ENCODE peak calls at places on chromosomes 13 and 19, in six cellular contexts. R is neural crest cell, V is natural killer cell, W is psoas muscle, S is PC-3, M is nephron progenitor cell. P is an unnamed sample.

GRCh38 chr13:29937836-29938235 is 87.4 kb upstream of the UBL3 start:
- DNase-seq in W (no peak), R (no peak), S (no peak), M (no peak), V (no peak), P (no peak)

GRCh38 chr19:47445937-47446402 is 25.7 kb downstream of the SLC8A2 start:
- DNase-seq in M (peak; percentile 76), S (peak; percentile 25), W (peak; percentile 67), R (no peak), V (peak; percentile 45), P (peak; percentile 92)

GRCh38 chr13:25281193-25281936 is 5.9 kb downstream of the MTMR6 start:
- DNase-seq in M (no peak), S (no peak), V (no peak), W (no peak), R (no peak), P (no peak)

GRCh38 chr19:40413291-40413994 is at the start of gene PRX:
- DNase-seq in W (no peak), M (peak; percentile 60), S (no peak), V (no peak), R (no peak), P (no peak)

GRCh38 chr19:57675881-57676280 is 5.9 kb upstream of the ZNF551 start:
- DNase-seq in W (no peak), S (no peak), M (no peak), R (no peak), V (no peak), P (no peak)

GRCh38 chr13:46010148-46010547 is 42.4 kb downstream of the ZC3H13 start:
- DNase-seq in S (no peak), M (no peak), W (no peak), V (no peak), R (no peak), P (no peak)

GRCh38 chr19:52464798-52465470 is 11.6 kb downstream of the ZNF578 start:
- DNase-seq in S (no peak), M (peak; percentile 49), R (peak; percentile 29), W (no peak), V (no peak), P (no peak)

GRCh38 chr19:46082728-46083050 is 41.8 kb downstream of the IGFL3 start:
- DNase-seq in S (peak; percentile 47), V (no peak), M (no peak), W (no peak), R (no peak), P (no peak)

GRCh38 chr19:33630880-33631627 is 9.3 kb downstream of the CHST8 start:
- DNase-seq in V (no peak), M (no peak), S (no peak), W (no peak), R (no peak), P (no peak)

GRCh38 chr13:46553886-46554855 is 1.2 kb downstream of the LRCH1 start:
- DNase-seq in W (peak; percentile 76), R (peak; percentile 50), V (peak; percentile 71), M (peak; percentile 72), S (peak; percentile 78), P (peak; percentile 94)

DNA sequence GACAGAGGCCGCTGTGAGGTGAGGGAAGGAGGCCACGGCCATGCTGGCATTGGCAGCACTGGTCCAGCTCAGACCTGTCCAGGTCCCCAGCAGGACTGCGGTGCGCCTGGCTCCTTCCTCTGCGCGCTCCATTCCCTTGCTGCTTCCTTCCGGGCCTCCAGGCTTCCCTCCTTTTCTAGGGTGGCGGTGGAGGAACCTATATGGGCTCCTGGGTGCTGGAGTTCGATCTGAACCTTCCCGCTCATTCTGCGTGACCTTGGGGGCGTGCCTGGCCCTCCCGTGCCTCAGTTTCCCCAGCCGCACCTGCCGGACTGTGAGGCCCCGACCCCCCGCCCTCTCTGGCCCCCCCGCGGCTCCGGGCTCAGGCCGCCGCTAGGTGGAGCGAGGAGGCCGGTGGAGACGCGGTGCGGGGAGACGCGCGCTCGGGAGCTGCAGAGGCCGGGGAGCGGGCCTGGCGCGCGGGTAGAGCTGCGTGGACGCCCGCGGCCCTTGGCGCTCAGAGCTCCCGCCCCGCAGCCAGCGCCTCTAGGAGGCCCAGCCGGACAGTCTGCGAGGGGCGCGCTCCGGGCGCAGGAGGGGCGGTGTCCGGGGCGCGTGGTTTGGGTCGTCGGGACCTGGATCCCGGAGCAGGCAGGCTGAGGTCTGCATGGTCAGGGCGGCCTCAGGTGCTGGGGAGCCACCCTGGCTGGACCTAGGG is 29.9 kb downstream of the EFNA2 start:
- DNase-seq in M (peak; percentile 70), V (no peak), W (peak; percentile 73), S (peak; percentile 50), R (no peak), P (no peak)
- TF ChIP-seq CTCF in M (peak; percentile 42), V (no peak), W (peak; percentile 59), S (peak; percentile 70), R (peak; percentile 63), P (no peak)

GRCh38 chr19:19345232-19345631 is 24.6 kb downstream of the MAU2 start:
- DNase-seq in V (no peak), R (no peak), M (no peak), S (no peak), W (no peak), P (no peak)

GRCh38 chr19:19341026-19341425 is 20.4 kb downstream of the MAU2 start:
- DNase-seq in M (no peak), S (no peak), R (no peak), V (no peak), W (no peak), P (no peak)

GRCh38 chr19:19342086-19343015 is 21.7 kb downstream of the MAU2 start:
- DNase-seq in M (peak; percentile 88), R (peak; percentile 75), V (no peak), S (peak; percentile 64), W (peak; percentile 81), P (no peak)

GRCh38 chr19:19343762-19344161 is 23.1 kb downstream of the MAU2 start:
- DNase-seq in V (no peak), W (no peak), R (no peak), S (no peak), M (no peak), P (no peak)

GRCh38 chr19:19343016-19343362 is 22.4 kb downstream of the MAU2 start:
- DNase-seq in S (no peak), M (no peak), W (no peak), V (no peak), R (no peak), P (no peak)
- TF ChIP-seq CTCF in S (peak; percentile 23), M (no peak), W (no peak), V (no peak), R (no peak), P (no peak)

GRCh38 chr19:54297759-54298305 is 15.1 kb downstream of the LILRA5 start:
- DNase-seq in V (no peak), S (peak; percentile 25), W (no peak), M (no peak), R (no peak), P (peak; percentile 52)
- TF ChIP-seq CTCF in V (no peak), S (no peak), W (no peak), M (no peak), R (no peak), P (no peak)

GRCh38 chr19:5558101-5558621 is 9.6 kb downstream of the TINCR start:
- DNase-seq in W (no peak), R (no peak), V (no peak), S (no peak), M (no peak), P (no peak)
- TF ChIP-seq CTCF in W (no peak), R (no peak), V (no peak), S (no peak), M (no peak), P (no peak)

GRCh38 chr13:99198630-99199029 is 2.0 kb upstream of the UBAC2 start:
- DNase-seq in M (no peak), S (peak; percentile 89), V (no peak), R (no peak), W (no peak), P (no peak)

GRCh38 chr13:99199541-99200432 is 867 bp upstream of the UBAC2 start:
- DNase-seq in S (no peak), W (no peak), R (no peak), M (no peak), V (no peak), P (no peak)

GRCh38 chr13:99197257-99197651 is 3.4 kb upstream of the UBAC2 start:
- DNase-seq in M (no peak), R (no peak), W (no peak), V (no peak), S (peak; percentile 77), P (peak; percentile 14)

GRCh38 chr13:99203601-99204579 is 3.2 kb downstream of the UBAC2 start:
- DNase-seq in S (no peak), W (no peak), R (no peak), M (no peak), V (no peak), P (no peak)

DNA sequence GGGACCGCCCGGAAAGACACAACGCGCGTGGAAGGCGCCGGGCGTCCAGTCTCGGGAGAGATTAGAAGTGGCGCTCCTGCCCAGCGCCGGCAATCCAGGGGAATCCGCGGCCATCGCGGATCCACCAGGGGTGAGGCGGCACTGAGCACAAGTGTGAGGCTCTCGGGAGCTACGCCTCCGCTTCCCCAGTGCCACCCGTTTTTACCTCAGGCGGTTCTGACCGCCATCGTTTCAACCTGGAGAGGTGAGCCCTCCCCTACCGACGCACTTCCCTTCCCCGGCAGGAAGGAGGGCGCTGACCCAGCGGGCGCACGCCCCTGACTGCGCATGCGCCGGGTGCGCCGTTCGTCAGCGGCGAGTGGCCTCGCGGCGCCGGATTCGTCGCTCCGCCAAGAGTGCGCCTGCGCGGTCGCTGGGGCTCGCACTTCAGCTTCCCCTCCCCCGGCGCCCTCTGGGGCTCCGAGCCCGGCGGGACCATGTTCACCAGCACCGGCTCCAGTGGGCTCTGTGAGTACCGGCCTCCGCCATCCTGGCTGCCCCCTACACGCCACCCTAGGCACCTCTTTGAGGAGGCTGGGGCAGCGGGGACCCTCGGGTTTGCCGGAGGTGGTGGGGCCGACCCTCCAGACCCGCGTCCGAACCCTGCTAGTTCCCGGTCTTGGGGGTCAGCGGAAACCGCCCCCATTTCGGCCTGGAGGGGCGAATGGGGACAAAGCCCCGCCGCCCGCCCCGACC is at the start of gene UBAC2:
- DNase-seq in S (peak; percentile 94), M (peak; percentile 96), R (peak; percentile 83), V (peak; percentile 95), W (peak; percentile 98), P (peak; percentile 91)
- TF ChIP-seq CTCF in S (no peak), M (no peak), R (no peak), V (no peak), W (no peak), P (no peak)

GRCh38 chr19:30074096-30074495 is 132.1 kb downstream of the URI1 start:
- DNase-seq in W (peak; percentile 4), M (no peak), S (no peak), R (no peak), V (no peak), P (peak; percentile 54)

GRCh38 chr19:30074741-30075460 is 132.9 kb downstream of the URI1 start:
- DNase-seq in S (no peak), W (peak; percentile 35), R (no peak), M (no peak), V (no peak), P (no peak)

GRCh38 chr19:30076751-30077670 is 135.0 kb downstream of the URI1 start:
- DNase-seq in V (no peak), S (no peak), M (no peak), W (peak; percentile 21), R (no peak), P (no peak)

GRCh38 chr19:30077851-30078355 is 135.9 kb downstream of the URI1 start:
- DNase-seq in W (peak; percentile 20), V (no peak), M (no peak), S (no peak), R (no peak), P (no peak)

DNA sequence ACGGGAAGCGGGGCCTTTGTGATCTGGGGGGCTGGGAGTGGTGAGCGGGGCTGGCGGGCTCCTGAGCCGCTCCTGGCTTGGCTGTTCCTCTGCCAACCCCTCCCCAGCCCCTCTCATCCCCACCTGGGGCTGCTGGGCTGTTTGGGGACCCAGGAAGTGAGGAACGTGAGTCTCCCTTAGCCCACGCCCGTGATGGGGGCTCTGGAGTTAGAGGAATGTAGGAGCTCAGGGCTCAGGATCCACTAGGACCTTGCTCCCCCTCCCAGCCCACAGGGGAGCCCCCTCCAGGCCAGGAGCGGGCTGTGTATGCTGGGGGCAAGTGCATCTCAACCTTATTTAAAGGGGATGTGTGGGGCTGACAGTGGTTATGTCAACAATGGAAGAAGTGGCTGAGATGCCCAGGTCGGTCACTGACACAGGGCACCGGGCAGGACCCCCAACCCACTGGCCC is 134.1 kb downstream of the URI1 start:
- DNase-seq in V (no peak), R (no peak), W (peak; percentile 34), M (no peak), S (no peak), P (no peak)
- TF ChIP-seq CTCF in V (no peak), R (no peak), W (no peak), M (no peak), S (no peak), P (no peak)

P was measured in lower leg skin.